ENCODE peak calls at places on chromosome X, in five cellular contexts. G is keratinocyte, V is T-helper 2 cell, E is GM04503, C is NCI-H1105. D is an unnamed sample.

GRCh38 chrX:12065251-12065650 is 73.0 kb upstream of the FRMPD4 start:
- DNase-seq in G (no peak), E (no peak), V (no peak), C (no peak), D (no peak)

GRCh38 chrX:30627818-30628652 is 25.2 kb upstream of the GK start:
- DNase-seq in E (no peak), V (no peak), G (no peak), C (no peak), D (no peak)

GRCh38 chrX:123184858-123185251 is 777 bp downstream of the GRIA3 start:
- DNase-seq in C (no peak), E (no peak), V (no peak), G (no peak), D (no peak)

GRCh38 chrX:134692990-134693389 is 34.7 kb upstream of the PLAC1 start:
- DNase-seq in G (no peak), C (no peak), E (no peak), V (no peak), D (no peak)

GRCh38 chrX:31298881-31299280 is 227.0 kb upstream of the FTHL17 start:
- DNase-seq in V (no peak), C (no peak), G (no peak), E (no peak), D (no peak)

GRCh38 chrX:19912-20571 is 261.1 kb upstream of the PLCXD1 start:
- DNase-seq in V (peak), G (no peak), E (no peak), C (no peak), D (peak)

GRCh38 chrX:150635952-150636351 is 57.2 kb upstream of the MTMR1 start:
- DNase-seq in G (peak), E (peak), V (peak), C (no peak), D (no peak)

GRCh38 chrX:96929036-96929435 is 45.3 kb downstream of the RPA4 start:
- DNase-seq in E (no peak), V (no peak), C (no peak), G (no peak), D (no peak)

GRCh38 chrX:129649268-129650182 is 5.2 kb downstream of the APLN start:
- DNase-seq in C (no peak), G (no peak), E (no peak), V (no peak), D (no peak)

GRCh38 chrX:8868070-8868795 is 67.0 kb upstream of the FAM9A start:
- DNase-seq in G (peak), C (no peak), E (peak), V (no peak), D (no peak)

GRCh38 chrX:139026406-139027200 is 315.1 kb upstream of the FGF13 start:
- DNase-seq in G (no peak), E (no peak), V (no peak), C (no peak), D (no peak)

GRCh38 chrX:115561605-115562491 is 874 bp downstream of the PLS3 start:
- DNase-seq in C (peak), V (no peak), G (no peak), E (no peak), D (no peak)

GRCh38 chrX:154358011-154358410 is 16.4 kb downstream of the FLNA start:
- DNase-seq in V (no peak), G (no peak), E (no peak), C (no peak), D (no peak)

GRCh38 chrX:120087289-120088017 is 10.0 kb upstream of the RHOXF2B start:
- DNase-seq in C (no peak), E (no peak), G (no peak), V (no peak), D (no peak)

GRCh38 chrX:115650916-115651315 is 89.9 kb downstream of the PLS3 start:
- DNase-seq in G (no peak), C (peak), E (no peak), V (peak), D (no peak)

GRCh38 chrX:65690057-65690855 is 22.8 kb downstream of the MSN start:
- DNase-seq in E (no peak), V (no peak), C (no peak), G (peak), D (no peak)

GRCh38 chrX:30822719-30823118 is 66.3 kb downstream of the TAB3 start:
- DNase-seq in C (no peak), V (no peak), G (no peak), E (no peak), D (no peak)

GRCh38 chrX:24145340-24146186 is 4.0 kb upstream of the ZFX start:
- DNase-seq in G (no peak), E (peak), C (no peak), V (no peak), D (no peak)

GRCh38 chrX:100895365-100896075 is 21.4 kb upstream of the NOX1 start:
- DNase-seq in E (no peak), G (peak), C (peak), V (peak), D (no peak)

GRCh38 chrX:43741843-43742573 is 85.9 kb downstream of the MAOA start:
- DNase-seq in G (no peak), V (no peak), C (no peak), E (no peak), D (no peak)

GRCh38 chrX:7059214-7059838 is 88.2 kb upstream of the STS start:
- DNase-seq in G (no peak), E (no peak), V (peak), C (no peak), D (no peak)

GRCh38 chrX:138710866-138711331 is 618 bp downstream of the FGF13 start:
- DNase-seq in V (no peak), G (no peak), C (no peak), E (no peak), D (no peak)

GRCh38 chrX:11461181-11462001 is 168.2 kb downstream of the AMELX start:
- DNase-seq in G (no peak), V (peak), C (no peak), E (no peak), D (no peak)

GRCh38 chrX:3286196-3286920 is 60.1 kb downstream of the MXRA5 start:
- DNase-seq in E (peak), C (no peak), G (no peak), V (no peak), D (no peak)

D was measured in effector CD4-positive, alpha-beta T cell.